ENCODE peak calls at places on chromosomes 4 and X, in five cellular contexts. One of them, this sample, is unnamed.

GRCh38 chrX:115233497-115234219 is at the start of gene LRCH2:
- DNase-seq in dorsolateral prefrontal cortex: peak
- DNase-seq in T-cell: no peak
- DNase-seq in fibroblast of mammary gland: peak
- DNase-seq in activated CD4-positive, alpha-beta T cell treated with anti-CD3 and anti-CD28 coated beads, Interleukin-2, amount 50 U/mL, for 4 hours: no peak
- DNase-seq in this sample: no peak

GRCh38 chrX:22159071-22159470 is 113.6 kb upstream of the CBLL2 start:
- DNase-seq in T-cell: no peak
- DNase-seq in dorsolateral prefrontal cortex: no peak
- DNase-seq in fibroblast of mammary gland: peak
- DNase-seq in activated CD4-positive, alpha-beta T cell treated with anti-CD3 and anti-CD28 coated beads, Interleukin-2, amount 50 U/mL, for 4 hours: no peak
- DNase-seq in this sample: no peak

GRCh38 chr4:144985536-144985935 is 112.5 kb downstream of the ANAPC10 start:
- DNase-seq in T-cell: no peak
- DNase-seq in fibroblast of mammary gland: peak
- DNase-seq in dorsolateral prefrontal cortex: no peak
- DNase-seq in activated CD4-positive, alpha-beta T cell treated with anti-CD3 and anti-CD28 coated beads, Interleukin-2, amount 50 U/mL, for 4 hours: no peak
- DNase-seq in this sample: no peak

GRCh38 chr4:61500883-61501282 is 300.8 kb downstream of the ADGRL3 start:
- DNase-seq in activated CD4-positive, alpha-beta T cell treated with anti-CD3 and anti-CD28 coated beads, Interleukin-2, amount 50 U/mL, for 4 hours: no peak
- DNase-seq in fibroblast of mammary gland: peak
- DNase-seq in dorsolateral prefrontal cortex: no peak
- DNase-seq in T-cell: no peak
- DNase-seq in this sample: no peak

GRCh38 chrX:38004046-38004445 is 2.3 kb upstream of the SYTL5 start:
- DNase-seq in dorsolateral prefrontal cortex: no peak
- DNase-seq in T-cell: no peak
- DNase-seq in activated CD4-positive, alpha-beta T cell treated with anti-CD3 and anti-CD28 coated beads, Interleukin-2, amount 50 U/mL, for 4 hours: no peak
- DNase-seq in fibroblast of mammary gland: peak
- DNase-seq in this sample: no peak

GRCh38 chr4:172554588-172554987 is 614.0 kb upstream of the GALNT7 start:
- DNase-seq in T-cell: no peak
- DNase-seq in activated CD4-positive, alpha-beta T cell treated with anti-CD3 and anti-CD28 coated beads, Interleukin-2, amount 50 U/mL, for 4 hours: no peak
- DNase-seq in fibroblast of mammary gland: no peak
- DNase-seq in dorsolateral prefrontal cortex: no peak
- DNase-seq in this sample: no peak

GRCh38 chrX:42442745-42443144 is 335.2 kb downstream of the PPP1R2C start:
- DNase-seq in activated CD4-positive, alpha-beta T cell treated with anti-CD3 and anti-CD28 coated beads, Interleukin-2, amount 50 U/mL, for 4 hours: no peak
- DNase-seq in fibroblast of mammary gland: no peak
- DNase-seq in dorsolateral prefrontal cortex: no peak
- DNase-seq in T-cell: no peak
- DNase-seq in this sample: no peak

GRCh38 chr4:6278801-6279197 is 9.1 kb downstream of the WFS1 start:
- DNase-seq in T-cell: no peak
- DNase-seq in activated CD4-positive, alpha-beta T cell treated with anti-CD3 and anti-CD28 coated beads, Interleukin-2, amount 50 U/mL, for 4 hours: no peak
- DNase-seq in fibroblast of mammary gland: peak
- DNase-seq in dorsolateral prefrontal cortex: no peak
- DNase-seq in this sample: no peak

GRCh38 chr4:143023519-143023918 is 161.2 kb upstream of the USP38 start:
- DNase-seq in T-cell: no peak
- DNase-seq in activated CD4-positive, alpha-beta T cell treated with anti-CD3 and anti-CD28 coated beads, Interleukin-2, amount 50 U/mL, for 4 hours: no peak
- DNase-seq in fibroblast of mammary gland: peak
- DNase-seq in dorsolateral prefrontal cortex: no peak
- DNase-seq in this sample: no peak

GRCh38 chr4:182917182-182918043 is at the start of gene DCTD:
- DNase-seq in T-cell: peak
- DNase-seq in dorsolateral prefrontal cortex: peak
- DNase-seq in activated CD4-positive, alpha-beta T cell treated with anti-CD3 and anti-CD28 coated beads, Interleukin-2, amount 50 U/mL, for 4 hours: peak
- DNase-seq in fibroblast of mammary gland: peak
- DNase-seq in this sample: no peak

GRCh38 chr4:970854-971520 is 2.4 kb downstream of the DGKQ start:
- DNase-seq in fibroblast of mammary gland: no peak
- DNase-seq in T-cell: no peak
- DNase-seq in dorsolateral prefrontal cortex: no peak
- DNase-seq in activated CD4-positive, alpha-beta T cell treated with anti-CD3 and anti-CD28 coated beads, Interleukin-2, amount 50 U/mL, for 4 hours: no peak
- DNase-seq in this sample: no peak

GRCh38 chrX:127877358-127877757 is 174.8 kb downstream of the ACTRT1 start:
- DNase-seq in activated CD4-positive, alpha-beta T cell treated with anti-CD3 and anti-CD28 coated beads, Interleukin-2, amount 50 U/mL, for 4 hours: no peak
- DNase-seq in dorsolateral prefrontal cortex: no peak
- DNase-seq in T-cell: no peak
- DNase-seq in fibroblast of mammary gland: no peak
- DNase-seq in this sample: no peak

GRCh38 chr4:80197132-80197573 is at the start of gene PRDM8:
- DNase-seq in activated CD4-positive, alpha-beta T cell treated with anti-CD3 and anti-CD28 coated beads, Interleukin-2, amount 50 U/mL, for 4 hours: peak
- DNase-seq in fibroblast of mammary gland: no peak
- DNase-seq in dorsolateral prefrontal cortex: peak
- DNase-seq in T-cell: no peak
- DNase-seq in this sample: no peak

GRCh38 chr4:168162604-168163003 is 70.3 kb downstream of the ANXA10 start:
- DNase-seq in fibroblast of mammary gland: peak
- DNase-seq in dorsolateral prefrontal cortex: no peak
- DNase-seq in T-cell: no peak
- DNase-seq in activated CD4-positive, alpha-beta T cell treated with anti-CD3 and anti-CD28 coated beads, Interleukin-2, amount 50 U/mL, for 4 hours: no peak
- DNase-seq in this sample: no peak

GRCh38 chr4:169337510-169337909 is 66.8 kb upstream of the SH3RF1 start:
- DNase-seq in dorsolateral prefrontal cortex: no peak
- DNase-seq in T-cell: no peak
- DNase-seq in fibroblast of mammary gland: peak
- DNase-seq in activated CD4-positive, alpha-beta T cell treated with anti-CD3 and anti-CD28 coated beads, Interleukin-2, amount 50 U/mL, for 4 hours: no peak
- DNase-seq in this sample: no peak

GRCh38 chrX:107565916-107566602 is 62.3 kb upstream of the PRPS1 start:
- DNase-seq in activated CD4-positive, alpha-beta T cell treated with anti-CD3 and anti-CD28 coated beads, Interleukin-2, amount 50 U/mL, for 4 hours: no peak
- DNase-seq in dorsolateral prefrontal cortex: peak
- DNase-seq in fibroblast of mammary gland: peak
- DNase-seq in T-cell: no peak
- DNase-seq in this sample: no peak

GRCh38 chrX:154483325-154483724 is 3.1 kb downstream of the UBL4A start:
- DNase-seq in T-cell: no peak
- DNase-seq in dorsolateral prefrontal cortex: no peak
- DNase-seq in activated CD4-positive, alpha-beta T cell treated with anti-CD3 and anti-CD28 coated beads, Interleukin-2, amount 50 U/mL, for 4 hours: no peak
- DNase-seq in fibroblast of mammary gland: no peak
- DNase-seq in this sample: no peak

GRCh38 chr4:67568820-67569219 is 10.3 kb downstream of the STAP1 start:
- DNase-seq in T-cell: no peak
- DNase-seq in dorsolateral prefrontal cortex: no peak
- DNase-seq in fibroblast of mammary gland: peak
- DNase-seq in activated CD4-positive, alpha-beta T cell treated with anti-CD3 and anti-CD28 coated beads, Interleukin-2, amount 50 U/mL, for 4 hours: no peak
- DNase-seq in this sample: no peak

GRCh38 chr4:153290134-153290533 is 54.4 kb upstream of the MND1 start:
- DNase-seq in activated CD4-positive, alpha-beta T cell treated with anti-CD3 and anti-CD28 coated beads, Interleukin-2, amount 50 U/mL, for 4 hours: no peak
- DNase-seq in dorsolateral prefrontal cortex: no peak
- DNase-seq in fibroblast of mammary gland: no peak
- DNase-seq in T-cell: no peak
- DNase-seq in this sample: no peak

This sample was measured in NCI-H1417 treated with DMSO at 0.1 percent for 48 hours.